ENCODE peak calls at places on chromosomes 4 and X, in seven cellular contexts. N is CD8-positive, alpha-beta memory T cell; Z is psoas muscle; V is astrocyte; M is heart left ventricle; R is caudate nucleus; C is kidney. U is an unnamed sample.
A peak's percentile ranks its signal among the peaks of the same experiment; 100 is the strongest.

GRCh38 chrX:108439434-108439883 is at the start of gene COL4A5:
- DNase-seq in N (no peak), Z (peak; percentile 61), V (peak; percentile 94), M (peak; percentile 59), R (no peak), C (no peak), U (peak; percentile 90)

GRCh38 chrX:74085642-74086236 is 218.2 kb upstream of the ZCCHC13 start:
- DNase-seq in N (no peak), Z (no peak), V (no peak), M (no peak), R (no peak), C (no peak), U (no peak)

GRCh38 chrX:66632986-66633385 is 5.9 kb downstream of the EDA2R start:
- DNase-seq in N (no peak), Z (no peak), V (peak; percentile 42), M (no peak), R (no peak), C (no peak), U (no peak)

GRCh38 chrX:69238153-69238959 is 73.1 kb upstream of the PJA1 start:
- DNase-seq in N (no peak), Z (peak; percentile 77), V (no peak), M (peak; percentile 53), R (peak; percentile 75), C (no peak), U (no peak)

GRCh38 chrX:12419591-12419990 is 281.3 kb downstream of the FRMPD4 start:
- DNase-seq in N (no peak), Z (no peak), V (no peak), M (no peak), R (no peak), C (no peak), U (peak; percentile 79)

GRCh38 chrX:70769659-70770232 is 138.8 kb downstream of the TEX11 start:
- DNase-seq in N (no peak), Z (no peak), V (no peak), M (no peak), R (no peak), C (no peak), U (no peak)

GRCh38 chr4:108834787-108835384 is 72.0 kb upstream of the ETNPPL start:
- DNase-seq in N (no peak), Z (no peak), V (peak; percentile 46), M (no peak), R (no peak), C (no peak), U (no peak)

GRCh38 chr4:20456416-20456815 is 204.7 kb downstream of the SLIT2 start:
- DNase-seq in N (no peak), Z (no peak), V (no peak), M (no peak), R (no peak), C (no peak), U (peak; percentile 26)

GRCh38 chr4:174084542-174084941 is 198.9 kb downstream of the FBXO8 start:
- DNase-seq in N (no peak), Z (no peak), V (no peak), M (no peak), R (no peak), C (no peak), U (no peak)

GRCh38 chr4:74072739-74073138 is 26.3 kb downstream of the CXCL2 start:
- DNase-seq in N (no peak), Z (no peak), V (no peak), M (no peak), R (no peak), C (no peak), U (no peak)

GRCh38 chr4:88705223-88705622 is 7.6 kb upstream of the NAP1L5 start:
- DNase-seq in N (no peak), Z (no peak), V (no peak), M (no peak), R (no peak), C (no peak), U (no peak)

GRCh38 chr4:11805837-11806236 is 377.1 kb upstream of the HS3ST1 start:
- DNase-seq in N (no peak), Z (no peak), V (no peak), M (no peak), R (no peak), C (no peak), U (no peak)

GRCh38 chr4:87313756-87314155 is 8.9 kb downstream of the HSD17B13 start:
- DNase-seq in N (no peak), Z (no peak), V (no peak), M (no peak), R (no peak), C (no peak), U (no peak)

GRCh38 chrX:96386325-96386724 is 298.3 kb upstream of the DIAPH2 start:
- DNase-seq in N (no peak), Z (no peak), V (no peak), M (no peak), R (no peak), C (no peak), U (no peak)

GRCh38 chr4:175246941-175247340 is 328.8 kb downstream of the ADAM29 start:
- DNase-seq in N (no peak), Z (no peak), V (peak; percentile 54), M (no peak), R (no peak), C (no peak), U (no peak)

GRCh38 chr4:152998861-152999260 is 62.7 kb downstream of the FHDC1 start:
- DNase-seq in N (no peak), Z (no peak), V (no peak), M (no peak), R (no peak), C (peak; percentile 69), U (no peak)
- H3K27ac ChIP-seq in N (no peak overlapping the region), Z (no peak overlapping the region), V (no peak overlapping the region), M (no peak overlapping the region), R (no peak overlapping the region), C (no peak overlapping the region), U (peak overlapping the region; percentile 92)

DNA sequence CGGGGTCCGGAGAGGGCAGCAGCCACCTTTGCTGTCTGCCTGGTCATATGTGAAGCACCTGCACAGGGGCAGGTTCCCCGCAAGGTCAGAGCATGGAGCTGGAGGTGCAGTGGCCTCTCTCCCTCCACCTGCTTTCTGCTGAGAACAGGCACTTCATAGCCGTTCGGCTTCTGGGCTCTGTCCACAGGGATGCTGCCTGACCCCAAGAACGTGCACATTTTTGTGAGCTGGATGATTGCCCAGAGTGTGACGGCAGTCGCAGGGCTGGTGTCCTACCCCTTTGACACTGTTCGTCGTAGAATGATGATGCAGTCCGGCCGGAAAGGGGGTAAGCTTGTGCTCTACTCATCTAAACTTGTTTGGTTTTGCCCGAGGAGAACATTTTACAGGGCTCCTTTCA is 2.5 kb downstream of the SLC25A4 start:
- DNase-seq in N (no peak), Z (peak; percentile 72), V (no peak), M (peak; percentile 81), R (no peak), C (peak; percentile 78), U (no peak)
- H3K27ac ChIP-seq in N (no peak overlapping the region), Z (peak overlapping the region; percentile 91), V (no peak overlapping the region), M (peak overlapping the region; percentile 94), R (peak overlapping the region; percentile 61), C (peak overlapping the region; percentile 65), U (no peak overlapping the region)

GRCh38 chr4:48799157-48799556 is 19.1 kb upstream of the FRYL start:
- DNase-seq in N (no peak), Z (no peak), V (peak; percentile 5), M (no peak), R (no peak), C (no peak), U (no peak)

GRCh38 chr4:48804584-48805301 is 24.7 kb upstream of the FRYL start:
- DNase-seq in N (no peak), Z (no peak), V (no peak), M (no peak), R (no peak), C (no peak), U (no peak)

GRCh38 chr4:48801739-48802138 is 21.7 kb upstream of the FRYL start:
- DNase-seq in N (no peak), Z (no peak), V (no peak), M (no peak), R (no peak), C (no peak), U (no peak)

GRCh38 chr4:48798117-48798516 is 18.0 kb upstream of the FRYL start:
- DNase-seq in N (no peak), Z (no peak), V (no peak), M (no peak), R (no peak), C (no peak), U (no peak)

DNA sequence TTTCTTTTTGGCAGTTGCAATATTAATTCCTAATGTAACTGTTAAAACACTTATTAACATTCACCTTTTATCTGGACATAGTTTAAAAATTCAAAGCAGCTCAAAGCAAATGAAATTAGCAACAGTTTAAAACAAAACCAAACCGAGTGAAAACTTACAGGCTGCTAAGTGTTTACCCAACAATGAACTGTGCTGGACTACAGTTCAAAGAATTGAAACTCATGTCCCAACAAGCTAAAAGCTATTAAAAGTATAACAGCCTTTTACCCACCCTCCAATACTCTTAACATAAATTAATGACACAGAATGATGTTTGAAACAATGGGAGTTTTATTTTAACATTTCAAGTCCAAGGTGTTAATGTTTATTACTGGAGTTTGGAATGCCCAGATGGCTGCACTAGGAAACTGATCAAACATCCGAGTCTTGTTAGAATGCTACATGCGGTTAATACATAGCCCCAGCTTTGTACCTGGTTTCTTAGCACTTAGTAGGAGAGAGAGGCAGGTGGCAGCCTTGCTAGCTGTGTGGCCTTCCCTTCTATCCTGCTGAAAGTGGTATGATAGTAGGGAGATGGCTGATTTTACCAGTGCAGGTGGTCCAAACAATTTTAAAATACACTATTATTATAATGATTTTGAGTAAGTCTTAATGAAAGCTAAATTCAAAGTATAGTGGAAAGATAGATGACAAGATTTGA is 21.1 kb upstream of the FRYL start:
- DNase-seq in N (no peak), Z (no peak), V (no peak), M (no peak), R (no peak), C (no peak), U (no peak)
- H3K27ac ChIP-seq in N (no peak overlapping the region), Z (no peak overlapping the region), V (no peak overlapping the region), M (peak overlapping the region; percentile 53), R (no peak overlapping the region), C (no peak overlapping the region), U (peak overlapping the region; percentile 74)

GRCh38 chr4:37971202-37971601 is 11.0 kb downstream of the PTTG2 start:
- DNase-seq in N (no peak), Z (no peak), V (no peak), M (no peak), R (no peak), C (no peak), U (no peak)
- H3K27ac ChIP-seq in N (no peak overlapping the region), Z (no peak overlapping the region), V (no peak overlapping the region), M (peak overlapping the region; percentile 44), R (no peak overlapping the region), C (peak overlapping the region; percentile 18), U (no peak overlapping the region)

U was measured in foreskin keratinocyte.